ENCODE peak calls at places on chromosomes 1 and 21, in six cellular contexts. D, I, K, U, W and L are unnamed samples. For H3K36me3, the result is how much of the 10 kb centered on the place peaks cover.

GRCh38 chr1:174408142-174408541 is 39.6 kb upstream of the GPR52 start:
- DNase-seq in D (no peak), I (peak), K (no peak), U (no peak), W (no peak), L (peak)

GRCh38 chr21:34857122-34857713 is 188.4 kb downstream of the CLIC6 start:
- DNase-seq in D (no peak), I (no peak), K (no peak), U (no peak), W (no peak), L (no peak)

GRCh38 chr1:3668585-3669300 is 16.4 kb downstream of the TP73 start:
- DNase-seq in D (no peak), I (no peak), K (peak), U (peak), W (peak), L (no peak)

GRCh38 chr1:197787056-197787455 is 11.8 kb upstream of the DENND1B start:
- DNase-seq in D (no peak), I (peak), K (no peak), U (no peak), W (peak), L (peak)

GRCh38 chr1:41378999-41379740 is 17.9 kb downstream of the FOXO6 start:
- DNase-seq in D (no peak), I (no peak), K (no peak), U (no peak), W (no peak), L (no peak)

GRCh38 chr1:115790846-115791245 is 22.3 kb upstream of the CASQ2 start:
- DNase-seq in D (no peak), I (no peak), K (no peak), U (peak), W (no peak), L (no peak)

GRCh38 chr21:29645666-29646553 is 293.9 kb downstream of the GRIK1 start:
- DNase-seq in D (no peak), I (no peak), K (no peak), U (no peak), W (no peak), L (no peak)

GRCh38 chr21:33901421-33902288 is 13.9 kb downstream of the ATP5PO start:
- DNase-seq in D (no peak), I (peak), K (peak), U (peak), W (peak), L (peak)

GRCh38 chr1:204188959-204189639 is 7.2 kb downstream of the KISS1 start:
- DNase-seq in D (no peak), I (no peak), K (no peak), U (no peak), W (no peak), L (no peak)

GRCh38 chr1:10347109-10347508 is 51.8 kb upstream of the PGD start:
- DNase-seq in D (no peak), I (no peak), K (no peak), U (no peak), W (no peak), L (no peak)

GRCh38 chr1:156756355-156756754 is 4.9 kb upstream of the HDGF start:
- DNase-seq in D (no peak), I (no peak), K (no peak), U (no peak), W (peak), L (no peak)

GRCh38 chr1:201966171-201966570 is 10.9 kb downstream of the TIMM17A start:
- DNase-seq in D (no peak), I (no peak), K (no peak), U (no peak), W (no peak), L (no peak)

GRCh38 chr1:43426221-43426620 is 27.5 kb downstream of the HYI start:
- DNase-seq in D (no peak), I (no peak), K (no peak), U (no peak), W (no peak), L (no peak)

GRCh38 chr1:233293556-233294446 is 1.7 kb downstream of the PCNX2 start:
- DNase-seq in D (no peak), I (peak), K (no peak), U (peak), W (no peak), L (peak)

GRCh38 chr1:233240839-233241682 is 54.5 kb downstream of the PCNX2 start:
- DNase-seq in D (peak), I (peak), K (no peak), U (peak), W (peak), L (peak)

GRCh38 chr1:100941098-100941527 is 45.2 kb downstream of the SLC30A7 start:
- DNase-seq in D (no peak), I (no peak), K (no peak), U (no peak), W (no peak), L (no peak)

GRCh38 chr1:91594383-91595065 is 93.9 kb downstream of the CDC7 start:
- DNase-seq in D (no peak), I (no peak), K (no peak), U (no peak), W (no peak), L (no peak)

GRCh38 chr1:236141447-236142357 is 637 bp upstream of the GPR137B start:
- DNase-seq in D (peak), I (peak), K (peak), U (peak), W (peak), L (peak)

GRCh38 chr21:44874240-44874496 is 678 bp upstream of the PTTG1IP start:
- DNase-seq in D (no peak), I (no peak), K (no peak), U (no peak), W (no peak), L (peak)

GRCh38 chr1:185681034-185681633 is 53.1 kb upstream of the HMCN1 start:
- DNase-seq in D (peak), I (peak), K (no peak), U (peak), W (peak), L (peak)

GRCh38 chr1:23624440-23624839 is 65.1 kb upstream of the ID3 start:
- DNase-seq in D (no peak), I (no peak), K (no peak), U (no peak), W (no peak), L (no peak)

GRCh38 chr1:226001852-226002666 is 2.9 kb upstream of the SDE2 start:
- DNase-seq in D (no peak), I (no peak), K (no peak), U (peak), W (peak), L (no peak)

DNA sequence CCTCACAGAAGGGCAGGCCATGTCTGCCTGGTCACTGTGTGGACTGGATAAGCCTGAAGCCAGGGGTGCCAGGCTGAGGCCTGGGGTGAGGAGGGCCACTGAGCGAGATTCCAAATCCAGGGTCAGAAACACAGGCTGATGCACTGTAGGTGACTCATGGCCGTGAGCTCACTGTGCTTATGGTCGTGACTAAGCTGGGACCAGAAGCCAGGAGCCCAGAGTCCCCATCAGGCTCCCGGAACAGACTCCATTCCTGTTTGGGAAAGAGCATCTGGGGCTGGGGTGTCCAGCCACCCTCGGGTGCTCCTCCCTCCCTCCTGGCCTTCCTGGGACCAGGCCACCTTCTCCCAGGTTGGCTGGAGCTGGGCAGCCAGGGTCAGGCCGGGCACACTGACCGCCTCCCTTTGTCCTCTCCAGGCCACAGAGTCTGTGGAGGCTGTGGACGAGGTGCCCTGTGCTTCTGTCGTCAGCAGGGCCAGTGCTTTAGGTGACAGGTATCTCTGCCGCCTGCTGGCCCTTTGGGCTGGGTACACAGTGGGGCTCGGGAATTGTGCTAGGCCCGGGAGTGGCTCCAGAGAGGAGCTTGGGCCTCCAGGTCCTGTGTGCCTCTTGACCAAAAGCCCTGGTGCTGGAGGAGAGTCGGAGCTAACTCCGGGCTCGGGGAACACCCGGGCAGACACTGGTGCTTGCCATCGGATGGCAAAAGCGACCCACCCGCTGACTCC is 36.7 kb downstream of the AJAP1 start:
- DNase-seq in D (no peak), I (no peak), K (no peak), U (no peak), W (no peak), L (no peak)
- H2BK120ac ChIP-seq in D (no peak), I (no peak), K (no peak), U (no peak), W (no peak), L (no peak)

DNA sequence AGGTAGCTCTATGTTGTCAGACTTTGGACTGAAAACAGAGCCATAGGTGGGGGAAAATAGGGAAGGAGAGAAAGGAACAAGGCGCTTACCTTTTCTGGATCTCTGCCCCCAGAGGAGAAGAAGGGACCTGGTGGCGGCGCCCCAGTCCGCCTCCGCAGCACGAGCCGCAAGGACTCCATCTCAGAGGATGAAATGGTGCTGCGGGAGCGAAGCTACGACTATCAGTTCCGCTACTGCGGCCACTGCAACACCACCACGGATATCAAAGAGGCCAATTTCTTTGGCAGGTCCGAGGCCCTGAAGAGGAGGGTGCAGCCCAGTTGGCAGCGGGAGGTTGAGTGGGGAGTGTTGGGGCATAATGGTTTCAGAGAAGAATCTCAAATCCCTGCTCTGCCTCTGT is 18.5 kb upstream of the TMEM222 start:
- DNase-seq in D (no peak), I (no peak), K (no peak), U (no peak), W (no peak), L (no peak)
- H3K36me3 ChIP-seq in D (under half), I (under half), K (under half), U (under half), W (under half), L (under half)

GRCh38 chr1:150288382-150288781 is 5.3 kb upstream of the MRPS21 start:
- DNase-seq in D (no peak), I (no peak), K (no peak), U (no peak), W (no peak), L (no peak)

GRCh38 chr1:150295476-150295875 is 1.8 kb downstream of the MRPS21 start:
- DNase-seq in D (no peak), I (no peak), K (no peak), U (peak), W (no peak), L (no peak)

GRCh38 chr1:150288822-150289221 is 4.8 kb upstream of the MRPS21 start:
- DNase-seq in D (no peak), I (no peak), K (no peak), U (no peak), W (no peak), L (no peak)

DNA sequence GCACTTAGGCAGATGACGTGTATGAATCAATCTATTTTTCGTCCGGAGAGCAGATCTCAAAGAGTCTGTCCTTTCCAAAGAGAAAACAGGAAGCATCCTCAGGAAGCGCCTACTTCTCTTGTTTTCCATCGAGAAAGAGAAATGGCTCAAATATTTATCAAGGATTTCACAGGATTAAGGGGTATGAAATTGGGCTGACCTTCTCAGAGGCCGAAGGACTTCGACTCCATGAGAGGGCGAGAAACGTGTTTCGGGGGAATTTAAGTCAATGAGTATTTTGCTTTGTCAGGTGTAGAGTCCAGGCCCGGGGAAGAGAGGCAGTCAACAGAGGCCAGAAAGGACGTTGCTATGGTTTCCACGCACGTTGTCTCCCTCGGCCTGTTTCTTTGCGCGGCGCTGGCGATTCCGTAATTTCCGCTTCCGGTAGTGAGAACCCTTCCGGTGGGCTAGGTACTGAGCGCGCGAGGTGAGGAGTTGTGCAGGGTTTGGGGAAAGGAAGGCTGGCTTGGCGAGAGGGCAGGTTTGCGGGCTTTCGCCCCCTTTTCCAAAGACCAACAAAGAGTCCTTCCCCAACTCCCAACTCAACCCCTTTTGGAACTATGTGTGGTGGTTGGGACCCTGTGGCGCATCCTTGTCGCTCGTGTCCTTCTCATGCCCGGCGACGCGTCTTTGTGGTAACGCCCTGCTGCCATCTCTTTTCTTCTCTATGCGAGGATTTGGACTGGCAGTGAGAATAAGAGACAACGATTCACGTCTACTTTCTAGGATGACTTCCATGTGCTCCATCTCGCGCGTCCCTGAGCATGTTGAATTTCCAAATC is at the start of gene MRPS21:
- DNase-seq in D (peak), I (peak), K (peak), U (peak), W (peak), L (peak)
- H3K23ac ChIP-seq in D (peak), I (peak), K (no peak), U (no peak), W (no peak), L (no peak)

GRCh38 chr1:44806025-44806703 is 987 bp downstream of the DYNLT4 start:
- DNase-seq in D (no peak), I (no peak), K (no peak), U (no peak), W (peak), L (no peak)

GRCh38 chr1:44808063-44808937 is at the start of gene BTBD19:
- DNase-seq in D (no peak), I (peak), K (peak), U (peak), W (peak), L (peak)

GRCh38 chr1:44806704-44807363 is at the start of gene DYNLT4:
- DNase-seq in D (no peak), I (no peak), K (no peak), U (no peak), W (no peak), L (no peak)

GRCh38 chr1:44808938-44809917 is 905 bp downstream of the BTBD19 start:
- DNase-seq in D (no peak), I (peak), K (no peak), U (peak), W (peak), L (peak)

DNA sequence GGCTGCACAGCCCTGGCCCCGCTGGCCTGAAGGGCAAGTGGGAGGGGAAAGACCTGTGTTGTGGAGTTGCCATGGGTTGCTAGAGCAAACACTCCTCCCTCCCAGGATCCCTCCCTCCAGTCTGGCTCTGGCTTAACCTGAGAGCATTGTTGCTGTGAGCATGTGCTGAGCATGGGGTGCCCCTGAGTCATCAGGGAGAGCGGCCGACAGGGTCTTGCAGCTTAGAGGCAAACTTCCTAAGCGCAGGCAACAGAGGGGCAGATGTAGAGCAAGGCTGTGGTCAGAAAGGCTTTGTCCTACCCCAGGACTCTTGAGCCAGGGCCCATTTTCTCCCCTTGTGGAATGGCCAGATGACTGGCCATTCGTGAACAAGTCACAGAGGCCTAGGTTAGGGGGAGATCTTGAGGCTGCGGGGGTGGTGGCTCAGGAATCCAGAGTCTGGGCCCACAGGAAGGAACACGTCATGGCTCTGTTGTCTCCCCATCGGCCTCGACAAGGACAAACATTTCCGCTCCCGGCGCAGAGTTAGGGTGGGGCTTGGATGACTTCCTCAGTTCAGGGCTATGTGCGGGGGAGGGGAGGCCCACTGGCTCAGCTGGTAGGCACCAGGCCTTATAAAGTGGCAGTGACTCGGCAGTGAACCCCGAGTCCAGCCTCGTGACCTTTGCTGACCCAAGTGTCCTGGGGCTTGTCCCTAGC is 362 bp upstream of the DYNLT4 start:
- DNase-seq in D (peak), I (peak), K (no peak), U (peak), W (peak), L (peak)
- H2BK120ac ChIP-seq in D (peak), I (peak), K (peak), U (peak), W (peak), L (peak)

GRCh38 chr1:180061019-180061418 is 93.7 kb upstream of the QSOX1 start:
- DNase-seq in D (no peak), I (no peak), K (no peak), U (no peak), W (no peak), L (no peak)
- H3K36me3 ChIP-seq in D (half or more), I (under half), K (under half), U (under half), W (under half), L (half or more)

GRCh38 chr1:57503337-57503736 is 79.5 kb upstream of the DAB1 start:
- DNase-seq in D (no peak), I (no peak), K (no peak), U (no peak), W (no peak), L (no peak)
- H3K23ac ChIP-seq in D (no peak), I (no peak), K (no peak), U (no peak), W (no peak), L (no peak)

GRCh38 chr1:151545542-151545941 is 5.4 kb downstream of the TUFT1 start:
- DNase-seq in D (no peak), I (no peak), K (no peak), U (peak), W (peak), L (peak)
- H2BK120ac ChIP-seq in D (no peak), I (no peak), K (no peak), U (peak), W (no peak), L (no peak)

GRCh38 chr1:228325267-228325666 is 81.4 kb downstream of the TRIM11 start:
- DNase-seq in D (no peak), I (no peak), K (no peak), U (no peak), W (no peak), L (no peak)
- H3K36me3 ChIP-seq in D (under half), I (under half), K (under half), U (under half), W (under half), L (under half)

DNA sequence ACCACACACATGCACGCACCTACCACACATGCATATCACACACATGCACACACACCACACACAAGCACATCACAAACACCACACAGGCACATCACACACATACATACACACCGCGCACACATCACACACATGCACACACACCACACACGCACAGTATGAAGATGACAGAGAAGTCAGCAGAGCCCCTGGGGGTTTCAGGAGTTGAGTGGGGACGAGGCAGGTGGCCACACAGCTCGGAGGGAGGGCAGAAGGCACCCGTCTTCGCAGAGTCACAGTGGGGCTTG is 9.7 kb downstream of the PDE9A start:
- DNase-seq in D (no peak), I (no peak), K (no peak), U (no peak), W (no peak), L (no peak)
- H3K23ac ChIP-seq in D (peak), I (no peak), K (no peak), U (no peak), W (no peak), L (no peak)

GRCh38 chr1:53431244-53431643 is 28.0 kb upstream of the DMRTB1 start:
- DNase-seq in D (no peak), I (no peak), K (no peak), U (no peak), W (no peak), L (no peak)
- H2BK120ac ChIP-seq in D (no peak), I (no peak), K (peak), U (peak), W (no peak), L (no peak)